ENCODE peak calls at places on chromosomes 4 and X, in four cellular contexts. S is endothelial cell, P is WERI-Rb-1, A is cardiac muscle cell. G is an unnamed sample.
A peak's percentile ranks its signal among the peaks of the same experiment; 100 is the strongest.

GRCh38 chr4:97819314-97819713 is 324.0 kb downstream of the STPG2 start:
- DNase-seq in S (no peak), P (no peak), A (no peak), G (no peak)

GRCh38 chrX:112759512-112759911 is 79.8 kb upstream of the LHFPL1 start:
- DNase-seq in S (no peak), P (no peak), A (no peak), G (no peak)

GRCh38 chr4:15906024-15906443 is 32.5 kb downstream of the FGFBP1 start:
- DNase-seq in S (no peak), P (no peak), A (no peak), G (no peak)

GRCh38 chrX:154717824-154718223 is 33.1 kb downstream of the GAB3 start:
- DNase-seq in S (no peak), P (no peak), A (peak; percentile 72), G (no peak)

GRCh38 chr4:68905598-68906237 is 45.9 kb downstream of the UGT2A3 start:
- DNase-seq in S (no peak), P (no peak), A (no peak), G (no peak)

GRCh38 chr4:153831236-153831635 is 42.4 kb upstream of the SFRP2 start:
- DNase-seq in S (no peak), P (no peak), A (no peak), G (no peak)

GRCh38 chr4:69881173-69881773 is 21.3 kb upstream of the SULT1E1 start:
- DNase-seq in S (no peak), P (peak; percentile 30), A (peak; percentile 77), G (no peak)

GRCh38 chrX:154458954-154459829 is 1.1 kb downstream of the PLXNA3 start:
- DNase-seq in S (no peak), P (peak; percentile 49), A (no peak), G (no peak)

GRCh38 chr4:33467291-33467690 is 2747.1 kb downstream of the PCDH7 start:
- DNase-seq in S (no peak), P (no peak), A (no peak), G (no peak)

GRCh38 chr4:53653484-53654053 is 62.3 kb upstream of the LNX1 start:
- DNase-seq in S (no peak), P (no peak), A (peak; percentile 41), G (no peak)

GRCh38 chrX:4710618-4711433 is 997.4 kb upstream of the PRKX start:
- DNase-seq in S (peak; percentile 23), P (peak; percentile 12), A (no peak), G (no peak)

GRCh38 chrX:19855700-19856381 is 31.6 kb downstream of the SH3KBP1 start:
- DNase-seq in S (no peak), P (no peak), A (peak; percentile 52), G (no peak)

GRCh38 chr4:166422475-166422874 is 549.4 kb downstream of the TLL1 start:
- DNase-seq in S (no peak), P (no peak), A (peak; percentile 57), G (no peak)

GRCh38 chrX:68994135-68994882 is 165.5 kb downstream of the EFNB1 start:
- DNase-seq in S (no peak), P (no peak), A (no peak), G (no peak)

GRCh38 chrX:2521092-2521926 is 20.5 kb upstream of the DHRSX start:
- DNase-seq in S (no peak), P (no peak), A (peak; percentile 15), G (no peak)

GRCh38 chr4:127732623-127733199 is 2.5 kb downstream of the SLC25A31 start:
- DNase-seq in S (no peak), P (no peak), A (peak; percentile 65), G (no peak)

GRCh38 chr4:101419324-101420135 is 72.2 kb upstream of the PPP3CA start:
- DNase-seq in S (no peak), P (no peak), A (peak; percentile 72), G (no peak)

GRCh38 chrX:31233941-31234496 is 162.2 kb upstream of the FTHL17 start:
- DNase-seq in S (no peak), P (no peak), A (no peak), G (no peak)

GRCh38 chr4:174210952-174211490 is 72.4 kb downstream of the FBXO8 start:
- DNase-seq in S (no peak), P (no peak), A (no peak), G (no peak)

GRCh38 chr4:27056281-27056680 is 195.6 kb downstream of the STIM2 start:
- DNase-seq in S (no peak), P (no peak), A (no peak), G (no peak)

GRCh38 chr4:189046642-189047041 is 894.0 kb upstream of the FRG1 start:
- DNase-seq in S (no peak), P (no peak), A (no peak), G (no peak)

GRCh38 chr4:106971586-106971985 is 64.5 kb downstream of the DKK2 start:
- DNase-seq in S (no peak), P (no peak), A (no peak), G (no peak)

GRCh38 chr4:59217910-59218631 is 1982.1 kb upstream of the ADGRL3 start:
- DNase-seq in S (no peak), P (no peak), A (no peak), G (no peak)

GRCh38 chr4:7926822-7927221 is 12.8 kb downstream of the AFAP1 start:
- DNase-seq in S (no peak), P (no peak), A (no peak), G (no peak)

GRCh38 chr4:7929530-7929951 is 10.1 kb downstream of the AFAP1 start:
- DNase-seq in S (no peak), P (no peak), A (no peak), G (no peak)

GRCh38 chr4:7932333-7932732 is 7.3 kb downstream of the AFAP1 start:
- DNase-seq in S (no peak), P (no peak), A (no peak), G (no peak)

GRCh38 chr4:7924570-7924969 is 15.1 kb downstream of the AFAP1 start:
- DNase-seq in S (no peak), P (no peak), A (no peak), G (no peak)

GRCh38 chr4:7928711-7929505 is 10.8 kb downstream of the AFAP1 start:
- DNase-seq in S (no peak), P (peak; percentile 73), A (no peak), G (no peak)
- TF ChIP-seq CTCF in S (no peak), P (peak; percentile 71), A (peak; percentile 33), G (peak; percentile 42)

GRCh38 chr4:148438047-148438446 is 4.2 kb downstream of the NR3C2 start:
- DNase-seq in S (no peak), P (no peak), A (no peak), G (no peak)
- TF ChIP-seq CTCF in S (no peak), P (no peak), A (no peak), G (no peak)

GRCh38 chrX:129318375-129318774 is 204.9 kb downstream of the SMARCA1 start:
- DNase-seq in S (peak; percentile 4), P (no peak), A (peak; percentile 32), G (peak; percentile 3)
- TF ChIP-seq CTCF in S (no peak), P (peak; percentile 14), A (peak; percentile 28), G (peak; percentile 68)

DNA sequence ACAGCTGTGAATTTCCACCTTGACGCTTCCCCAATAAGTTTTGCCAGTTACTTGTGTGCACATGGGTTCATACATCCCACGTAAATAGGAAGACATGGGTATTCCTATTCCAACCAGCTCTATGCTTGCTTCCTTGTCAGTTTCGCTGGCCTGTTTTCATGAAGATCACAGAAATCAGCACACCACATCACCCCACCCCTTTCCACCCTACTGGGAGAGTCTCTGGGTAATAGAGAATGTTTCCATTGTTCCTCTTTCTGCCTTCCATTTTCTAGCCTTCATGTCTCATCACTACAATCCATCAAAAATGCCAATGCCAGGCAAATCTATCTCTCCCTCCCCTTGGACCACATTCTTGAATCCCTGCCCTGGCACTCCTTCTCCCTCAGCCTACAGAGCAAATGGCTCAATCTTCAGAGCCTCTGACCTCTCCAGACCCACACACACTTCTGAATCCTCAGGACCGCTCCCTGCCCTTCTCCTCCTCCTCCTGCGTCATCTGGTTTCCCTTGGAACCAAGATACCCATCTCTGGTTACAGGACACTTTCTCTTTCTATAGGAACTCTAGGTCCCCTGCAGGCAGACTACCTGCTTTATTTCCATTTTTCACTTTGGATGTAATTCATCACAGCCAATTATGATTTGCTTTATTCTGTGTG is 323.3 kb downstream of the DHX15 start:
- DNase-seq in S (no peak), P (no peak), A (no peak), G (no peak)
- TF ChIP-seq CTCF in S (no peak), P (no peak), A (no peak), G (no peak)

DNA sequence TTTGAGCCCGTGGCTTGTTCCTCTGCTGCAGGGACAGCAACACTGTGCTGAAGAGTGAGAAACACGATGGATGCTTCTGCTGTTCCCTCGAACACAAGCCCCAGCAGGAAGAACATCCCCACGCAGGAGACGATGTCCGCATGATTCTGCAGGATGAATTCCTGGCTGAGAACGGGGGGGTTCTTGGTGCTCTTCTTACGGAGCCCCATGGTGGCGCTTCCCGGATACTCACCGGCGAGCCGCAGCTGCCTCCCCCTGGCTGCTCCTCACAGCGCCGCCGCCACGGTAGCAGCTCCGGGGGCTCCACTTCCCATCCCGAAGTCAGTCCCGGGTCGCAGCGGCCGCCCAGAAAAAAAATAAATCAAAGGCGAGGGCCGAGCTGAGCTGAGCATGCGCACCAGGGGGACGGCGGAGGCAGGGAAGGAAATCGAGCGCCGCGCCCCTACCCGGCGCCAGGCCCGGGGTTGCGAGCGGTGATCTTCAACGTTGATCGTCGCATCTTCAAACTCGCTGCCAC is at the start of gene TRAM1L1:
- DNase-seq in S (peak; percentile 78), P (peak; percentile 95), A (peak; percentile 73), G (peak; percentile 78)
- TF ChIP-seq CTCF in S (no peak), P (peak; percentile 55), A (peak; percentile 10), G (peak; percentile 33)

GRCh38 chr4:119314356-119314755 is 7.6 kb downstream of the FABP2 start:
- DNase-seq in S (peak; percentile 28), P (peak; percentile 38), A (peak; percentile 68), G (no peak)
- TF ChIP-seq CTCF in S (no peak), P (peak; percentile 58), A (peak; percentile 55), G (peak; percentile 69)

DNA sequence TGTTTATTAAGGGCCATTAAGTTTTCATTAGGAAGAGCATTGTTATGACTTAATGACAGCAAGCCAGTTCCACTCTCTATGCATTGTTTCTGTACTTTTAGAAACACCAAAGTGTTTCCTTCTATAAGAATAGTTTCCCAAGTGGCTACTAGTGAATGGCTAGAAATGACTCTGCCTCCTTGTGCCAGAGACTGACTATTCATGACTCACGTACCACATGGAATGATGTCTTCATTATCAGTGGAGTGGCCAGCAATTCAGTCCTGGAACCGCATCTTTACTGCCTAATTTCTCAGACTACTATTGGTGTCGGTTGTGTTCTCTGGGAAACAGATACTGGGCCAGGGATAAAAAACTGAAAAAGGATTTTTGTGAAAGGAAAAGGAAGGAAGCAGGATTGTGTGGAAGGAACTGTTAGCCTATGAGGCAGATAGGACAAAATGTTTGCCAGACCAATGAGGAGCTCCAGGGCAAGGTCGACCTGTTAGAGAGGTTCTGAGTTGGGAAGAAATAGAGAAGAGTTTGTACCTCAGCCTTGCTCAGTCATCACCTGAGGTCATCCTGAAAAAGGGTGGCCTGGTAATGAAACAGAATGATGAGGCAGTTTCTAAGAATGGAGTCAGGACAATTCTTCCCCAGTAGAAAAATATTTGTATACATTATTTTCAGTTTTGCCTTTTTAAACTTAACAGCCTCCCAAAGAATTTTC is 218.6 kb downstream of the SPCS3 start:
- DNase-seq in S (no peak), P (no peak), A (peak; percentile 75), G (no peak)
- TF ChIP-seq CTCF in S (no peak), P (no peak), A (no peak), G (no peak)

GRCh38 chr4:177032341-177032740 is 239.6 kb upstream of the VEGFC start:
- DNase-seq in S (no peak), P (no peak), A (peak; percentile 33), G (no peak)

GRCh38 chr4:177033632-177034031 is 240.9 kb upstream of the VEGFC start:
- DNase-seq in S (no peak), P (no peak), A (no peak), G (no peak)

GRCh38 chr4:177033130-177033529 is 240.4 kb upstream of the VEGFC start:
- DNase-seq in S (no peak), P (no peak), A (no peak), G (no peak)
- TF ChIP-seq CTCF in S (no peak), P (peak; percentile 14), A (peak; percentile 8), G (no peak)